ENCODE peak calls at places on chromosomes 7 and 10, in five cellular contexts. E, T, V, N and I are unnamed samples.

GRCh38 chr10:49707585-49707984 is 28.1 kb downstream of the C10orf53 start:
- DNase-seq in E (no peak), T (no peak), V (no peak), N (no peak), I (no peak)

GRCh38 chr10:133199488-133199885 is 30.5 kb upstream of the UTF1 start:
- DNase-seq in E (no peak), T (no peak), V (no peak), N (no peak), I (no peak)

GRCh38 chr10:25758041-25758457 is 176.0 kb upstream of the MYO3A start:
- DNase-seq in E (peak), T (peak), V (no peak), N (peak), I (peak)

GRCh38 chr7:21981524-21981923 is 35.8 kb upstream of the CDCA7L start:
- DNase-seq in E (no peak), T (no peak), V (no peak), N (no peak), I (no peak)

GRCh38 chr7:38858281-38858884 is 50.6 kb downstream of the VPS41 start:
- DNase-seq in E (no peak), T (no peak), V (no peak), N (no peak), I (no peak)

GRCh38 chr10:3532644-3533043 is 252.4 kb downstream of the KLF6 start:
- DNase-seq in E (no peak), T (peak), V (no peak), N (no peak), I (no peak)

GRCh38 chr7:37669818-37670217 is 13.7 kb upstream of the GPR141 start:
- DNase-seq in E (no peak), T (no peak), V (no peak), N (no peak), I (no peak)

GRCh38 chr10:86648706-86649426 is 5.5 kb upstream of the OPN4 start:
- DNase-seq in E (no peak), T (no peak), V (no peak), N (no peak), I (no peak)

GRCh38 chr7:143492799-143493568 is 15.3 kb downstream of the TAS2R41 start:
- DNase-seq in E (no peak), T (no peak), V (no peak), N (no peak), I (no peak)

GRCh38 chr10:12728569-12728968 is 272.9 kb downstream of the CCDC3 start:
- DNase-seq in E (no peak), T (no peak), V (no peak), N (no peak), I (no peak)

GRCh38 chr10:61793760-61794713 is 107.5 kb upstream of the ARID5B start:
- DNase-seq in E (no peak), T (no peak), V (no peak), N (no peak), I (no peak)

GRCh38 chr10:23884671-23885070 is 324.3 kb upstream of the KIAA1217 start:
- DNase-seq in E (no peak), T (no peak), V (no peak), N (no peak), I (no peak)

GRCh38 chr10:122034149-122034756 is 45.3 kb downstream of the TACC2 start:
- DNase-seq in E (no peak), T (no peak), V (no peak), N (no peak), I (no peak)

GRCh38 chr10:60377955-60378354 is 11.7 kb downstream of the ANK3 start:
- DNase-seq in E (no peak), T (no peak), V (no peak), N (no peak), I (no peak)

GRCh38 chr10:94546058-94546595 is 539 bp downstream of the HELLS start:
- DNase-seq in E (no peak), T (no peak), V (no peak), N (peak), I (peak)

GRCh38 chr10:17430647-17431355 is 23.6 kb downstream of the ST8SIA6 start:
- DNase-seq in E (peak), T (peak), V (peak), N (peak), I (peak)

GRCh38 chr10:124378817-124379510 is 39.8 kb downstream of the OAT start:
- DNase-seq in E (no peak), T (peak), V (no peak), N (no peak), I (no peak)

GRCh38 chr10:122484276-122485060 is 23.1 kb downstream of the HTRA1 start:
- DNase-seq in E (no peak), T (no peak), V (no peak), N (no peak), I (no peak)

GRCh38 chr10:46992794-46993552 is 81.7 kb downstream of the PTPN20 start:
- DNase-seq in E (no peak), T (peak), V (peak), N (peak), I (peak)

GRCh38 chr7:144830811-144831210 is 5.0 kb downstream of the TPK1 start:
- DNase-seq in E (no peak), T (no peak), V (no peak), N (no peak), I (peak)

GRCh38 chr7:145398758-145399157 is 562.9 kb upstream of the TPK1 start:
- DNase-seq in E (no peak), T (no peak), V (no peak), N (no peak), I (no peak)

GRCh38 chr10:104120903-104121484 is 977 bp upstream of the SFR1 start:
- DNase-seq in E (peak), T (peak), V (peak), N (peak), I (peak)

GRCh38 chr10:85265121-85265520 is 936.7 kb downstream of the CCSER2 start:
- DNase-seq in E (no peak), T (no peak), V (no peak), N (no peak), I (no peak)

GRCh38 chr7:158239290-158239981 is 348.2 kb downstream of the PTPRN2 start:
- DNase-seq in E (no peak), T (no peak), V (no peak), N (no peak), I (peak)

GRCh38 chr10:120260446-120260845 is 196.6 kb upstream of the PLPP4 start:
- DNase-seq in E (no peak), T (no peak), V (no peak), N (no peak), I (no peak)

GRCh38 chr7:45921699-45922519 is 837 bp upstream of the IGFBP3 start:
- DNase-seq in E (peak), T (peak), V (peak), N (peak), I (peak)

GRCh38 chr10:47165711-47166404 is 134.1 kb upstream of the GDF10 start:
- DNase-seq in E (no peak), T (no peak), V (no peak), N (no peak), I (no peak)

GRCh38 chr7:20778063-20778721 is 8.5 kb downstream of the SP8 start:
- DNase-seq in E (peak), T (no peak), V (peak), N (no peak), I (peak)

GRCh38 chr10:69686866-69687265 is 56.8 kb downstream of the FAM241B start:
- DNase-seq in E (no peak), T (no peak), V (no peak), N (no peak), I (no peak)

GRCh38 chr10:10207538-10207937 is 810.1 kb upstream of the CELF2 start:
- DNase-seq in E (no peak), T (no peak), V (no peak), N (no peak), I (no peak)

GRCh38 chr10:3811331-3811870 is 26.4 kb upstream of the KLF6 start:
- DNase-seq in E (no peak), T (no peak), V (no peak), N (no peak), I (no peak)

GRCh38 chr10:93612237-93612636 is at the start of gene PDE6C:
- DNase-seq in E (no peak), T (no peak), V (no peak), N (no peak), I (no peak)

GRCh38 chr7:134476044-134476443 is 17.1 kb upstream of the AKR1B1 start:
- DNase-seq in E (no peak), T (no peak), V (no peak), N (no peak), I (no peak)

GRCh38 chr7:123537026-123537642 is 2.7 kb upstream of the IQUB start:
- DNase-seq in E (no peak), T (no peak), V (no peak), N (peak), I (no peak)

GRCh38 chr10:110610308-110610774 is 33.8 kb upstream of the RBM20 start:
- DNase-seq in E (peak), T (peak), V (no peak), N (peak), I (peak)

GRCh38 chr10:99421233-99421739 is 9.1 kb downstream of the GOT1 start:
- DNase-seq in E (no peak), T (no peak), V (no peak), N (peak), I (no peak)

GRCh38 chr10:79123547-79123963 is 54.8 kb downstream of the ZMIZ1 start:
- DNase-seq in E (no peak), T (no peak), V (no peak), N (no peak), I (no peak)

GRCh38 chr10:24882047-24882698 is 70.2 kb downstream of the PRTFDC1 start:
- DNase-seq in E (no peak), T (no peak), V (no peak), N (no peak), I (no peak)

GRCh38 chr10:112779025-112779765 is 170.9 kb upstream of the TCF7L2 start:
- DNase-seq in E (no peak), T (no peak), V (peak), N (no peak), I (no peak)

GRCh38 chr10:112785089-112785488 is 165.0 kb upstream of the TCF7L2 start:
- DNase-seq in E (no peak), T (no peak), V (peak), N (no peak), I (no peak)

GRCh38 chr10:112778579-112778978 is 171.5 kb upstream of the TCF7L2 start:
- DNase-seq in E (no peak), T (no peak), V (no peak), N (no peak), I (no peak)

GRCh38 chr10:112782176-112782907 is 167.7 kb upstream of the TCF7L2 start:
- DNase-seq in E (no peak), T (no peak), V (peak), N (no peak), I (no peak)

GRCh38 chr10:112783653-112784426 is 166.2 kb upstream of the TCF7L2 start:
- DNase-seq in E (no peak), T (no peak), V (peak), N (no peak), I (no peak)
- TF ChIP-seq ATF3 in E (no peak), T (no peak), V (no peak), N (no peak), I (no peak)

DNA sequence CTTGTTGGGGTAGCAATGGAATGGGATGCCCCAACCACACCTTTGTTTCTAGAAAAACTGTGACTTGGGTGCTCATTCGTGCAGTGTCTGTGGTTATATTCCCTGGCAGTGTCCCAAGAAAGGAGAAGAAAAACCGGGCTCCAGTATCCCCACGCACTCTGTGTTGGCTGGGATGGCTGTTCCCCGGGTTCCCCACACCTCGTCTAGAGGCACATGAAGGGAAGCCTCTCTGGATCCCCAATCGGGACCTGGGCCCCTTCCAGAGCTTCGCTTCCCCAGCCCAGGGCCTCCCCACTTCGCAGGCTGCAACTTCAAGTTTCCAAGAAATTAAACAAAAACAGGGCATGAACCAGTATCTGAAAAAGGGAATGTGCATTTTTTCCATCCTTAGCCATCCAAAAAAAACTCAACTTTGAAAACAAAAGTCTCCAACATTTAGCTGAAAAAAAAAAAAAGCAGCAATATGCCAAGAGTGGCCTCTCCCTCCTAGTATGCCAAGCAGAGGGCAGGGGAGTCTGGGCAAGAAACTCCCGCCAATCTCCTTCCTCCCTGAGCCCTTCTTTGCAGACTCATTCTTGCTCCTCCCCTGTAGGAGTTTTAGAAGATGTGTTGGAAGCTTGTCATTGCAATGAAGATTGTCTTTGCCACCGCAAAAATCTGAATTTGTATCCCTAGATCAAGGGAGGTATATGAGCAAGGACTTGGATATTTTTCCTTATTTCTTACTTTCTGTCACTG is 2.4 kb upstream of the TNS3 start:
- DNase-seq in E (no peak), T (no peak), V (no peak), N (no peak), I (no peak)
- TF ChIP-seq ATF3 in E (no peak), T (no peak), V (no peak), N (no peak), I (no peak)

GRCh38 chr10:34538291-34538829 is 276.7 kb downstream of the PARD3 start:
- DNase-seq in E (peak), T (no peak), V (no peak), N (no peak), I (no peak)
- TF ChIP-seq ATF3 in E (no peak), T (no peak), V (no peak), N (no peak), I (no peak)

DNA sequence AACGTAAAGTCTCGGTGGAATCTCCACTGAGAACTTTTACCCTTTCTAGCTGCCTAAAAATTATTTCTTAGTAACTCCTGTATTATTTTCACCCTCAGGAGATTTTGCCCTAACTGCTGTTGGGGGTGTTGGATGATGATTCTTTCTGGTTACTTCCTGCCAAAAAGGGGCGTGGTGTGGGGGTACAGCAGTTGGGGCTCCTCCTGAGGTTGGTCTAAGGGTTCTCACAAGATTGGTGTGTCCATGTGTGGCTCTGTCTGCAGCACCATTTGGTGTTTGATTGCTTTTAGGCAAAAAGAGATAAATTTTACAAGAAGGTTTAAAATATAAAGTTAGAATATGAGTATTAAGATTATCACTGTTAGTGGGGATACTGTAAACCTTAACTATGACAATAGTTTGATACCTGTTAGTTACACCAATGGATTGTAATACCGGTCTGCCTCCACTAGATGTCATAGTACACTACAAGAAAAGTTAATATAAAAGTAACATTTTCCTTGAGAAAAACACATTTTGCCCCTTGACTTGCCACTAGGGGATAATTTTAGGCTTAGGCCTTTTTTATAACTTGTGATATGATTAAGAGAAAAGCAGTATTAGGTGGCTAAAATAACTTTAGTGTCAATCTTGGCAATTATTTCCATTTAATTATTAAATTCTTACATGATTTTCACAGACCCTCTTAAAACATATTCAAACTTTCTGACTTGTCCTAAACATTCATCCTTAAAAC is 928.7 kb downstream of the IPMK start:
- DNase-seq in E (no peak), T (no peak), V (peak), N (peak), I (peak)
- TF ChIP-seq ATF3 in E (no peak), T (no peak), V (no peak), N (no peak), I (no peak)